ENCODE peak calls at places on chromosomes 11 and 22, in seven cellular contexts. E is naive thymus-derived CD8-positive, alpha-beta T cell; C is AG04450; M is KBM-7; H is pons; N is GM18507; J is cardiac muscle cell. O is an unnamed sample.

GRCh38 chr11:69641681-69642548 is 959 bp downstream of the CCND1 start:
- DNase-seq in E (no peak), C (no peak), M (no peak), H (no peak), N (no peak), J (no peak), O (no peak)

GRCh38 chr11:100738701-100739100 is 51.6 kb downstream of the ARHGAP42 start:
- DNase-seq in E (no peak), C (no peak), M (no peak), H (no peak), N (no peak), J (no peak), O (no peak)

GRCh38 chr11:67288452-67289225 is 464 bp upstream of the ANKRD13D start:
- DNase-seq in E (peak), C (peak), M (peak), H (peak), N (peak), J (peak), O (peak)

GRCh38 chr11:112082729-112083128 is 3.8 kb downstream of the TIMM8B start:
- DNase-seq in E (no peak), C (no peak), M (no peak), H (no peak), N (no peak), J (no peak), O (no peak)

GRCh38 chr11:59012106-59012941 is 73.0 kb downstream of the GLYATL1 start:
- DNase-seq in E (no peak), C (no peak), M (no peak), H (no peak), N (no peak), J (peak), O (no peak)

GRCh38 chr11:134282121-134283045 is 6.2 kb downstream of the GLB1L3 start:
- DNase-seq in E (no peak), C (no peak), M (no peak), H (no peak), N (no peak), J (no peak), O (no peak)

GRCh38 chr11:105022998-105023397 is at the start of gene CASP5:
- DNase-seq in E (no peak), C (no peak), M (peak), H (peak), N (no peak), J (no peak), O (no peak)

GRCh38 chr22:39661842-39662676 is 91.5 kb downstream of the CACNA1I start:
- DNase-seq in E (peak), C (no peak), M (no peak), H (no peak), N (no peak), J (peak), O (peak)

GRCh38 chr11:59755701-59756495 is 722 bp downstream of the STX3 start:
- DNase-seq in E (peak), C (peak), M (peak), H (peak), N (no peak), J (peak), O (peak)

GRCh38 chr11:64125676-64126075 is 40.2 kb downstream of the MACROD1 start:
- DNase-seq in E (no peak), C (no peak), M (no peak), H (no peak), N (no peak), J (no peak), O (no peak)

GRCh38 chr11:111977141-111978027 is 40.2 kb downstream of the DIXDC1 start:
- DNase-seq in E (no peak), C (no peak), M (no peak), H (peak), N (no peak), J (peak), O (no peak)

GRCh38 chr11:76644591-76644990 is 26.0 kb downstream of the LRRC32 start:
- DNase-seq in E (no peak), C (no peak), M (no peak), H (no peak), N (no peak), J (no peak), O (no peak)

GRCh38 chr11:83006877-83007330 is 64.8 kb downstream of the RAB30 start:
- DNase-seq in E (no peak), C (no peak), M (peak), H (peak), N (peak), J (no peak), O (no peak)

O was measured in effector memory CD4-positive, alpha-beta T cell.